ENCODE peak calls at places on chromosomes 12 and 14, in six cellular contexts. Y is GM23338, R is psoas muscle, S is HepG2, X is tibial artery, Q is HCT116. N is an unnamed sample.
A peak's percentile ranks its signal among the peaks of the same experiment; 100 is the strongest.

GRCh38 chr14:57755018-57755521 is 110.8 kb downstream of the SLC35F4 start:
- DNase-seq in R (no peak), S (no peak), X (no peak), Y (peak; percentile 17), Q (no peak), N (no peak)

GRCh38 chr12:107351716-107352115 is 258.4 kb upstream of the CRY1 start:
- DNase-seq in S (no peak), X (no peak), Y (no peak), Q (no peak), R (no peak), N (no peak)

GRCh38 chr12:118034429-118035193 is 18.1 kb downstream of the RFC5 start:
- DNase-seq in R (no peak), S (peak; percentile 56), Y (peak; percentile 65), Q (no peak), X (no peak), N (no peak)

GRCh38 chr12:73221398-73221797 is 949.2 kb downstream of the TRHDE start:
- DNase-seq in X (no peak), Y (no peak), R (no peak), Q (no peak), S (no peak), N (no peak)

GRCh38 chr12:107461222-107461980 is 224.2 kb upstream of the PWP1 start:
- DNase-seq in X (no peak), Q (no peak), S (no peak), R (no peak), Y (no peak), N (no peak)

GRCh38 chr12:131831635-131832041 is 3.4 kb downstream of the MMP17 start:
- DNase-seq in Y (no peak), Q (no peak), X (peak; percentile 63), R (peak; percentile 67), S (no peak), N (no peak)

GRCh38 chr14:74979442-74980397 is 23.0 kb upstream of the EIF2B2 start:
- DNase-seq in Y (peak; percentile 71), S (no peak), X (peak; percentile 93), R (peak; percentile 90), Q (no peak), N (no peak)

GRCh38 chr12:113555226-113555625 is 83.6 kb upstream of the LHX5 start:
- DNase-seq in R (no peak), Q (no peak), Y (no peak), X (no peak), S (no peak), N (no peak)

GRCh38 chr14:26917086-26917485 is 319.3 kb upstream of the NOVA1 start:
- DNase-seq in R (no peak), X (no peak), Q (no peak), S (peak; percentile 28), Y (peak; percentile 66), N (peak; percentile 16)

GRCh38 chr12:99436584-99436983 is 211.0 kb upstream of the GARIN6 start:
- DNase-seq in Q (no peak), S (no peak), R (no peak), X (no peak), Y (no peak), N (no peak)

GRCh38 chr14:101827286-101827685 is 65.8 kb downstream of the PPP2R5C start:
- DNase-seq in R (no peak), X (no peak), Y (no peak), Q (no peak), S (no peak), N (no peak)

GRCh38 chr14:24690492-24690891 is 56.5 kb upstream of the GZMB start:
- DNase-seq in Q (no peak), Y (peak; percentile 87), X (no peak), R (no peak), S (no peak), N (no peak)

GRCh38 chr14:104051092-104051813 is 34.2 kb upstream of the ASPG start:
- DNase-seq in X (no peak), S (no peak), R (no peak), Y (no peak), Q (no peak), N (no peak)

GRCh38 chr12:38543151-38543550 is 226.6 kb downstream of the ALG10B start:
- DNase-seq in R (no peak), X (no peak), S (no peak), Y (peak; percentile 10), Q (no peak), N (no peak)

GRCh38 chr12:38541849-38542248 is 225.3 kb downstream of the ALG10B start:
- DNase-seq in R (no peak), Y (no peak), X (no peak), S (no peak), Q (no peak), N (no peak)

GRCh38 chr12:38547586-38547985 is 231.0 kb downstream of the ALG10B start:
- DNase-seq in Q (no peak), S (no peak), Y (no peak), R (no peak), X (no peak), N (no peak)

GRCh38 chr12:38540156-38540555 is 223.6 kb downstream of the ALG10B start:
- DNase-seq in S (no peak), X (no peak), Y (no peak), Q (no peak), R (no peak), N (no peak)

GRCh38 chr12:38544357-38545066 is 227.9 kb downstream of the ALG10B start:
- DNase-seq in Q (no peak), S (no peak), Y (peak; percentile 84), R (no peak), X (no peak), N (no peak)
- TF ChIP-seq CTCF in Q (no peak), S (no peak), Y (peak; percentile 74), R (no peak), X (no peak), N (no peak)

GRCh38 chr12:4282103-4282891 is 8.7 kb downstream of the CCND2 start:
- DNase-seq in Y (no peak), R (no peak), Q (no peak), X (no peak), S (no peak), N (no peak)

GRCh38 chr12:4280351-4281163 is 7.0 kb downstream of the CCND2 start:
- DNase-seq in S (no peak), Y (no peak), Q (no peak), X (peak; percentile 66), R (no peak), N (peak; percentile 76)

GRCh38 chr12:4282892-4283511 is 9.4 kb downstream of the CCND2 start:
- DNase-seq in Y (peak; percentile 69), Q (no peak), R (no peak), S (no peak), X (no peak), N (no peak)

GRCh38 chr12:4279120-4279690 is 5.6 kb downstream of the CCND2 start:
- DNase-seq in S (no peak), R (no peak), Q (no peak), Y (no peak), X (no peak), N (no peak)

DNA sequence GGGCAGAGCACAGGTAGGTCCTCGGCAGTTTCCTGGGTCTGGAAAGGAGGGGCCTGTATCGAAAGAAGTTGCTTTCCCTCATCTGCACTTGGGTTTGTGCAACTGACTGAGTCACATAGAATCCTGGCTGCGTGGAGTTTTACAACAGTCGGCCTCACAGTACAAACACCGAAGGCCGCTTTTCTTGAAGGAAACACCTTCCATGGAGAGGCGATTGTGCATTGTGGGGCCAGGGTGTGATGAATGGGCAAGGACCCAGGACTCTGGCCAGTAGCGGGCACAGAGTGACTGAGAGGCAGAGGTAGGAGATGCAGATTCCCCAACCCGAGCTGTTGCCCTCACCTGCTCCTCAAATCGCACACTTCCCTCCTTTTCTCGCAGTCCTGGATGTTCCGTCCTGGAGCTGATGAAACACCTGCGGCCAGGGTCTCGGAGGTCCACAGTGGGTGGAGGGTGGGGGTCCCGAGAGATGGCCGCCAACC is 7.7 kb downstream of the CCND2 start:
- DNase-seq in S (no peak), Q (no peak), Y (no peak), R (no peak), X (no peak), N (no peak)
- H3K4me3 ChIP-seq in S (no peak overlapping the region), Q (no peak overlapping the region), Y (no peak overlapping the region), R (no peak overlapping the region), X (no peak overlapping the region), N (no peak overlapping the region)

GRCh38 chr14:35337557-35338255 is 45.5 kb downstream of the PSMA6 start:
- DNase-seq in Q (no peak), S (no peak), X (no peak), R (no peak), Y (peak; percentile 65), N (no peak)

GRCh38 chr14:35333797-35334743 is 41.9 kb downstream of the PSMA6 start:
- DNase-seq in R (no peak), Y (no peak), Q (no peak), S (peak; percentile 78), X (no peak), N (no peak)

GRCh38 chr14:35337074-35337556 is 44.9 kb downstream of the PSMA6 start:
- DNase-seq in Y (no peak), S (peak; percentile 75), Q (no peak), R (no peak), X (no peak), N (no peak)

GRCh38 chr14:35335388-35336092 is 43.4 kb downstream of the PSMA6 start:
- DNase-seq in S (peak; percentile 86), X (no peak), Y (no peak), R (peak; percentile 68), Q (no peak), N (peak; percentile 65)

GRCh38 chr14:35336171-35337073 is 44.2 kb downstream of the PSMA6 start:
- DNase-seq in R (peak; percentile 94), Y (peak; percentile 63), X (peak; percentile 99), Q (no peak), S (peak; percentile 99), N (peak; percentile 95)
- H3K27ac ChIP-seq in R (peak overlapping the region; percentile 75), Y (peak overlapping the region; percentile 63), X (peak overlapping the region; percentile 83), Q (peak overlapping the region; percentile 41), S (peak overlapping the region; percentile 72), N (peak overlapping the region; percentile 91)

DNA sequence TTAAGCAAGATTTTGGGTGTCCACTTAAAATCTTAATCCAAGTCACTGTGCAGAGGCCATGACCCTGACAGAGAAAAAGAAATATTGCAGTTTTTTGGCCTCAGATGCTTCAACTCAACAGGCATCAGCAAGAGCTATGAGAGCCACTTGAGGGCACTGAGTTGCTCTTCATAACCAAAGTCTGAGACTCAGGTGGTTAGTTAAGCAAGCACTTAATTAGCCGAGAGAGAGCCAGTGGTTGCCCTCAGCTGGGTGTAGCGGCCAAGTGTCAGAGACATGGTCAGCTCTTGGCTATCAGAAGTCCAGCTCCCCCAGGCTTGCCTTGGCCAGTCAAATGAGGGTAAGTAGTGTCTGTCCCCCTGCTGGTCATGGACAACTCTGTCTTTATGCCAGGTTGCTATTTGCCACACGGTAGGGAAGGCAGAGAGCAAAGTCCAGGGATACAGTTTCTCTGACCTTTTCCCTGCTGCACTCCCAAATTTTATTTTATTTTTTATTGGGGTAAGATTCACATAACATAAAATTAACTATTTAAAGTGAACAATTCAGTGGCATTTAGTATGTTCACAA is 9.0 kb upstream of the KRT71 start:
- DNase-seq in Y (peak; percentile 54), Q (peak; percentile 22), X (no peak), S (peak; percentile 21), R (no peak), N (no peak)
- TF ChIP-seq CTCF in Y (peak; percentile 53), Q (peak; percentile 66), X (no peak), S (peak; percentile 25), R (no peak), N (no peak)

GRCh38 chr14:95146079-95146771 is 11.1 kb downstream of the DICER1 start:
- DNase-seq in X (no peak), S (no peak), Y (no peak), Q (no peak), R (no peak), N (no peak)
- H3K4me3 ChIP-seq in X (no peak overlapping the region), S (no peak overlapping the region), Y (peak overlapping the region; percentile 17), Q (no peak overlapping the region), R (no peak overlapping the region), N (no peak overlapping the region)